ENCODE peak calls at places on chromosomes 4 and X, in six cellular contexts. J is A172, E is DMS 273 treated with DMSO at 0.1 percent for 48 hours, D is fibroblast of gingiva, V is AG08395, L is natural killer cell. M is an unnamed sample.

GRCh38 chr4:70838972-70839536 is 636 bp downstream of the GRSF1 start:
- DNase-seq in E (no peak), L (peak), J (no peak), D (peak), V (peak), M (peak)

GRCh38 chr4:92304073-92304472 is 307 bp downstream of the GRID2 start:
- DNase-seq in L (no peak), V (no peak), D (no peak), J (no peak), E (no peak), M (peak)

GRCh38 chr4:79078339-79078738 is 139.1 kb upstream of the PAQR3 start:
- DNase-seq in J (no peak), D (peak), L (no peak), E (no peak), V (no peak), M (no peak)

GRCh38 chr4:20464381-20464780 is 212.7 kb downstream of the SLIT2 start:
- DNase-seq in D (no peak), J (peak), E (no peak), L (no peak), V (peak), M (no peak)

GRCh38 chr4:98617358-98618047 is 40.9 kb downstream of the TSPAN5 start:
- DNase-seq in V (no peak), D (no peak), E (peak), L (no peak), J (no peak), M (no peak)

GRCh38 chr4:6272863-6273660 is 3.4 kb downstream of the WFS1 start:
- DNase-seq in E (no peak), J (peak), L (no peak), D (peak), V (peak), M (peak)

GRCh38 chr4:165378763-165379631 is at the start of gene CPE:
- DNase-seq in J (peak), D (peak), V (peak), L (peak), E (peak), M (peak)

GRCh38 chrX:15738686-15739016 is 581 bp downstream of the CA5B start:
- DNase-seq in D (no peak), L (peak), J (no peak), V (no peak), E (no peak), M (no peak)

GRCh38 chrX:5775985-5776384 is 452.7 kb downstream of the NLGN4X start:
- DNase-seq in D (no peak), L (no peak), V (no peak), J (no peak), E (no peak), M (no peak)

GRCh38 chrX:10379848-10380247 is 223.1 kb downstream of the CLCN4 start:
- DNase-seq in L (no peak), J (no peak), V (no peak), D (no peak), E (no peak), M (no peak)

GRCh38 chr4:173403051-173403450 is 4.1 kb upstream of the SCRG1 start:
- DNase-seq in V (peak), D (peak), J (peak), E (no peak), L (no peak), M (no peak)

GRCh38 chr4:129565214-129565613 is 469.3 kb downstream of the C4orf33 start:
- DNase-seq in D (peak), J (no peak), E (no peak), L (no peak), V (no peak), M (no peak)

GRCh38 chrX:153685751-153686676 is 1.7 kb upstream of the SLC6A8 start:
- DNase-seq in V (no peak), L (no peak), D (no peak), J (no peak), E (no peak), M (no peak)

GRCh38 chr4:106494066-106494465 is 125.5 kb upstream of the GIMD1 start:
- DNase-seq in L (no peak), J (peak), E (no peak), V (peak), D (peak), M (no peak)

GRCh38 chr4:26105815-26106699 is 192.0 kb downstream of the SMIM20 start:
- DNase-seq in V (peak), L (no peak), E (no peak), J (peak), D (peak), M (no peak)

M was measured in right cardiac atrium.